ENCODE peak calls at places on chromosomes 11 and 22, in nine cellular contexts. X, B, U, Y, I, Q, L, Z and G are unnamed samples.

GRCh38 chr11:7020183-7020917 is at the start of the genes NLRP14 and ZNF214:
- DNase-seq in Q (peak), U (peak), Z (peak), Y (peak), X (peak), L (peak), I (peak), B (peak), G (peak)

GRCh38 chr22:29706991-29707390 is 12.8 kb upstream of the CABP7 start:
- DNase-seq in Q (no peak), Z (no peak), U (no peak), X (no peak), Y (no peak), B (no peak), L (no peak), I (no peak), G (no peak)

GRCh38 chr11:125356736-125357292 is 139.3 kb downstream of the FEZ1 start:
- DNase-seq in L (no peak), X (no peak), Q (no peak), Z (no peak), I (no peak), B (no peak), U (no peak), Y (no peak), G (no peak)

GRCh38 chr11:34012734-34013133 is 38.8 kb upstream of the CAPRIN1 start:
- DNase-seq in L (no peak), Q (no peak), X (no peak), U (no peak), Y (no peak), B (no peak), Z (no peak), I (no peak), G (no peak)

GRCh38 chr11:48242501-48242900 is 2.4 kb upstream of the OR4X2 start:
- DNase-seq in Z (no peak), Q (no peak), X (no peak), I (no peak), B (no peak), Y (no peak), L (no peak), U (no peak), G (no peak)

GRCh38 chr22:39707816-39708215 is 137.3 kb downstream of the CACNA1I start:
- DNase-seq in X (no peak), I (no peak), B (no peak), L (no peak), Y (no peak), Q (no peak), Z (no peak), U (no peak), G (no peak)

GRCh38 chr11:33701831-33702230 is 1.2 kb upstream of the C11orf91 start:
- DNase-seq in B (no peak), L (peak), U (no peak), Z (peak), Q (peak), Y (no peak), I (no peak), X (no peak), G (no peak)

GRCh38 chr11:86192858-86193257 is 51.7 kb upstream of the EED start:
- DNase-seq in X (no peak), Q (no peak), Y (no peak), L (no peak), B (no peak), Z (no peak), U (no peak), I (no peak), G (no peak)

GRCh38 chr22:48781391-48781790 is 1046.3 kb downstream of the BRD1 start:
- DNase-seq in I (no peak), L (no peak), B (no peak), Y (no peak), U (no peak), X (peak), Q (no peak), Z (no peak), G (no peak)

GRCh38 chr11:15918674-15919073 is 437.7 kb downstream of the SOX6 start:
- DNase-seq in Q (no peak), B (no peak), U (no peak), L (no peak), Y (no peak), X (no peak), I (no peak), Z (no peak), G (no peak)

GRCh38 chr11:68033708-68034045 is 3.2 kb downstream of the NDUFS8 start:
- DNase-seq in B (no peak), U (no peak), L (no peak), Y (no peak), X (no peak), Z (no peak), Q (no peak), I (no peak), G (no peak)

GRCh38 chr11:70470127-70470526 is 71.8 kb downstream of the CTTN start:
- DNase-seq in I (no peak), Q (peak), Y (no peak), U (no peak), X (peak), B (no peak), Z (peak), L (peak), G (no peak)

GRCh38 chr11:110356769-110357671 is 60.6 kb upstream of the RDX start:
- DNase-seq in L (no peak), Z (peak), Y (no peak), I (no peak), B (no peak), X (no peak), Q (peak), U (peak), G (no peak)

DNA sequence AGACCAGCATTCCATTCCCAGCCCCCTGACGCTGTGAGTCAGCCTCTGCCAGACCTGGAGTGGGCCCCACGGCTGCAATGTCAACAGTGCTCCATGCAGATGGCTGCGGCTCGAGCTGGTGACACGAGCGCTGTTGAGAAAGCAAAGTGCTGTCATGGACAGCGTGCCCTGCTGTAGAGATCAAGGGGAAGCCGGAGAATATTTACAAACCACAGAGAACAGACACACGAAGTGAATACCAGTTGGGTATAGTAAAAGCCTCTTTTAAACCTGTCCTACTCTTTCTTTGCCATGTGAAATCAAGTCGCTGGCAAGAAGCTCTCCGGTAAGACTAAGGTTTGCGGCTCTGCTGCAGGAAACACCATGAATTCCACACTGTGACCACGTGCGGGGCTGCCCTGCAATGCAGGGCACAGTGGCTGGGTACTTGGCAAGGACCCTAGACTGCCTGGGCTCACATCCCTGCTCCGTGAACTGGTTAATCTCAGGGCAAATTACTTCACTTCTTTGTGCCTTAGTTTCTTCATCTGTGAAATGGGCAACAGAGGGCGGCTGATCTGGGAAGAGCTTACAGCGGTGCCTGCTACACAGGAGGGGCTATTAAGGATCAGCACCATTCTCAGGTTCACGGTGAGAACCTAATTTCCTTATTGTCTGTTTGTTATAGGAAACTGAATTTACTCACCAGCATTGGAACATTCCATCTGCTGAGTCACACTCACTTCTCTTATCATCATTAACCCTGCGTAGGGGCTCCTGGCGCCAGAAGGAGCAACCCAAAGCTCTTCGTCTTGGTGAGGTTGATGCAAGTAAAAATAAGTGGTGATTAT is 27.8 kb upstream of the ELFN2 start:
- DNase-seq in Q (peak), L (peak), I (no peak), B (no peak), Y (peak), Z (peak), X (no peak), U (peak), G (no peak)
- TF ChIP-seq CTCF in Q (no peak), L (no peak), I (no peak), B (no peak), Y (no peak), Z (no peak), X (no peak), U (no peak), G (no peak)

GRCh38 chr11:64874308-64874707 is 4.1 kb downstream of the EHD1 start:
- DNase-seq in U (no peak), X (no peak), Z (peak), Q (no peak), L (peak), B (no peak), Y (no peak), I (no peak), G (no peak)

GRCh38 chr11:64874841-64875240 is 3.6 kb downstream of the EHD1 start:
- DNase-seq in Z (no peak), U (no peak), L (no peak), Q (no peak), B (no peak), X (no peak), Y (no peak), I (no peak), G (no peak)

GRCh38 chr11:64870176-64870892 is 8.1 kb downstream of the EHD1 start:
- DNase-seq in U (peak), X (no peak), Q (peak), I (no peak), L (peak), Z (peak), Y (peak), B (no peak), G (no peak)

GRCh38 chr11:64870893-64871849 is 7.2 kb downstream of the EHD1 start:
- DNase-seq in Z (no peak), U (peak), I (no peak), Y (no peak), Q (no peak), B (no peak), L (no peak), X (no peak), G (no peak)

DNA sequence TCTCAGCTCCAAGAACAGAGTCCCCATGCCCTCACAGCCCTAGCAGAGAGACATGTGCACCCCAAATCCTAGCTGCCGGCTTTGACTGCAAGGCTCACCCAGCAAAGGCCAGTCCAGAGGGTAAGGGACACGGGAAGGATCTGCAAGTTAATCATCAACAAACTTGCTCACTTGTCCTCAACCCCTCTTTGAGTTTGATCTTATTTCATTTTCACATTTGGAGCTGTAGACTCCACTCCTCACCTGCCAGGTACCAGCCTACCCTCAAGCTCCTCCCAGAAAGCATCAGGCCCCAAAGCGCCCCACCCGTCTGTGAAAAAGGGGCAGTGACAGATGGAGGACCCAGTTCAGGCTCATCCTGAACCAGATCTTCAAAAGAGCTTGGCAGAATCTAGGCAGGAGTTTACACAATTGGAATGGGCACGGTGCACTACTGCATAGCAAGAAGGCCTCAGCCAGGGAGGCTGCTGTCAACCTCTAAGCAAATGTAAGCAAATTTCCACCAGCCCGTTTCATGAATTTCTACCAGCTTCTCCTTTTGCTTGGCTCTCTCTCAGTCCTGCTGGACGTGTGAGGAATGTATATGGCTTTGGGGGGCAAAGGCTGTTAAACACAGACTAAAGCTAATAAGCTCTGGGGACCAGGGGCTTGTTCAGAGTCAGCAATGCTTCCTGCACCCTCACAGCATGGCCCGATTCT is 5.5 kb downstream of the EHD1 start:
- DNase-seq in X (no peak), Z (no peak), Q (no peak), L (no peak), Y (no peak), B (no peak), U (no peak), I (no peak), G (no peak)
- TF ChIP-seq CTCF in X (no peak), Z (no peak), Q (no peak), L (no peak), Y (no peak), B (no peak), U (no peak), I (no peak), G (no peak)

DNA sequence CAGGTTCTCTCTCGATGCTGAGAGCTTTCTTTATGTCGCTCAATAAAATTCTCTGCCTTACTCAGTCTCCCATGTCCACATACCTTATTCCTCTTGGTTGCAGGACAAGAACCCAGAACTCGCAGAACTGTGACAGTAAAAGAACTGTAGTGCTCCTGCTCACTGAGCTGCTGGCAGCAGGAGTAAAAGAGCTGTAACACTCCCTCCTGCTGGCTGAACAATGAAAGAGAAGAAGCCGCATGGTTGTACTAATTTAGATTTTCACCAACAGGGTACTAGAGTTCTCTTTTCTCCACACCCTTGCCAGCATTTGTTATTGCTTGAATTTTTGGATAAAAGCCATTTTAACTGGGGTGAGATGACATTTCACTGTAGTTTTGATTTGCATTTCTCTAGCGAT is 433.2 kb downstream of the GUCY1A2 start:
- DNase-seq in U (peak), Y (no peak), Z (peak), Q (peak), X (no peak), I (no peak), L (peak), B (no peak), G (peak)
- TF ChIP-seq CTCF in U (no peak), Y (no peak), Z (peak), Q (peak), X (no peak), I (peak), L (peak), B (no peak), G (no peak)

GRCh38 chr11:106234794-106235193 is 157.3 kb downstream of the AASDHPPT start:
- DNase-seq in B (no peak), I (no peak), L (no peak), Y (no peak), U (no peak), Q (no peak), X (no peak), Z (no peak), G (no peak)

GRCh38 chr11:106233191-106233590 is 155.7 kb downstream of the AASDHPPT start:
- DNase-seq in I (no peak), X (no peak), U (no peak), Q (no peak), B (no peak), L (no peak), Y (no peak), Z (no peak), G (no peak)

GRCh38 chr11:106228996-106229395 is 151.5 kb downstream of the AASDHPPT start:
- DNase-seq in Y (no peak), L (no peak), X (no peak), U (no peak), B (no peak), Q (no peak), I (no peak), Z (no peak), G (no peak)

GRCh38 chr11:106236295-106236694 is 158.8 kb downstream of the AASDHPPT start:
- DNase-seq in Y (no peak), Q (no peak), B (no peak), X (no peak), I (no peak), U (no peak), Z (no peak), L (no peak), G (no peak)

DNA sequence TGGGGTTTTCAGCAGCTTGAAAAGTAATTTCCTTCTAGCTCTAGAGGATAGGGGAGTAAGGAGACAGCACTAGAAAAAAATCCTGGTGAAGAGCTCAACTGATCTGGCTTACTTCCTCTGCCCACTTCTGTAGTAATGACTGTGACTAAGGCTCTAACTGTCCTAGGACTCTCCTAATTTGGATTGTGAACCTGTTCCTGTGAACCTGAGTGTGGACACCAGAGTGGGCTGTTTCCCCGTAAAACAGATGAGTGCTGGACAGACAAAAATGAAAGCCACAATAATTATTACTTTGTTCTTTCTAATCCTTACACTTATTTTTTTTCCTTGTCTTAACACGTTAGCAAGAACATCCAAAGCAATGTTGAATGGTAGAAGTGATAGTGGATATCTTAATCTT is 154.1 kb downstream of the AASDHPPT start:
- DNase-seq in Y (no peak), Z (peak), L (peak), I (no peak), X (no peak), B (no peak), U (no peak), Q (peak), G (no peak)
- TF ChIP-seq CTCF in Y (no peak), Z (peak), L (peak), I (no peak), X (peak), B (no peak), U (no peak), Q (peak), G (no peak)

GRCh38 chr11:2855162-2855561 is 30.4 kb downstream of the CDKN1C start:
- DNase-seq in Q (no peak), U (no peak), B (no peak), Y (no peak), X (no peak), I (no peak), Z (no peak), L (no peak), G (no peak)

GRCh38 chr11:2859706-2860037 is 25.9 kb downstream of the CDKN1C start:
- DNase-seq in Y (no peak), L (no peak), Z (no peak), X (no peak), Q (no peak), U (no peak), B (no peak), I (no peak), G (no peak)

GRCh38 chr11:2858995-2859705 is 26.4 kb downstream of the CDKN1C start:
- DNase-seq in L (no peak), X (no peak), B (no peak), Q (no peak), Y (no peak), Z (no peak), I (no peak), U (no peak), G (no peak)

GRCh38 chr11:2857918-2858317 is 27.7 kb downstream of the CDKN1C start:
- DNase-seq in X (no peak), U (no peak), Y (no peak), Q (no peak), L (no peak), B (no peak), I (no peak), Z (no peak), G (no peak)

GRCh38 chr11:2857276-2857675 is 28.3 kb downstream of the CDKN1C start:
- DNase-seq in Z (no peak), X (no peak), L (no peak), Y (no peak), I (no peak), B (no peak), Q (no peak), U (no peak), G (no peak)
- TF ChIP-seq CTCF in Z (no peak), X (no peak), L (no peak), Y (no peak), I (no peak), B (no peak), Q (no peak), U (peak), G (no peak)

DNA sequence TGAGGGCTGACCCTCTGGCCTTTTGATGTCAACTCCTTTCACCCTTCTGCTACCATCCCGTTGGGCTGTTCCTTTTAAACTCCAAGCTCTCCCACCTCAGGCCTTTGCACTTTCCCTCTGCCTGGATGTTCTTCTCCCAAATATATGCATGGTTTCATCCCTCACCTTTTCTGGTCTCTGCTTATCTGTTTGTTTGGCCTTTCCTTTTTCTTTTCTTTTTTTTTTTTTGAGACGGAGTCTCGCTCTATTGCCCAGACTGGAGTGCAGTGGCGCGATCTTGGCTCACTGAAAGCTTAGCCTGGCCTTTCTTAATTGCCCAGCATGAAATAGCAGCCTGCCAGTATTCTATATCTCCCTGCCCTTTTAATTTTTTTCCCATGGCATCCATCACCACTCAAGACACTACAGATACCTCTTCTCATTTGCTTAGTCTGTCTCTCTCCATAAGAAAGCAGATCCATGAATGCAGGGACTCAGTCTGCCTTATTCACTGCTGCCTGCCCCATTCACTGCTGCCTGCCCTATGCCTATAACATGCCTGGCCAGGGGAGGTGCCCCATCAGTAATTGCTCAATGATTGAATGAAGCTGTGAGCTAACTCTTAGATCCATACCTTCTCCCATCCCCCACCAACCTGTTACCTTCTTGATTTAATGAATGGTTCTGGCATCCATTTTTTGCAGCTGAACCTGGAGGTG is 58.4 kb upstream of the CLTCL1 start:
- DNase-seq in B (no peak), Q (no peak), Z (no peak), L (no peak), I (no peak), U (no peak), X (no peak), Y (peak), G (no peak)
- TF ChIP-seq CTCF in B (no peak), Q (no peak), Z (no peak), L (no peak), I (no peak), U (no peak), X (no peak), Y (no peak), G (no peak)